ENCODE peak calls at places on chromosomes 11 and 22, in seven cellular contexts. U, P, Z, D, M, T and I are unnamed samples.
A peak's percentile ranks its signal among the peaks of the same experiment; 100 is the strongest.

GRCh38 chr11:59025097-59025496 is 61.0 kb upstream of the GLYATL1B start:
- DNase-seq in U (no peak), P (no peak), Z (no peak), D (no peak), M (no peak), T (no peak), I (no peak)

GRCh38 chr22:39453765-39454378 is 2.9 kb upstream of the MGAT3 start:
- DNase-seq in U (no peak), P (no peak), Z (no peak), D (no peak), M (no peak), T (no peak), I (no peak)

GRCh38 chr11:61447601-61448551 is 18.0 kb downstream of the SDHAF2 start:
- DNase-seq in U (no peak), P (no peak), Z (no peak), D (peak; percentile 32), M (no peak), T (no peak), I (no peak)

GRCh38 chr11:70699294-70700221 is 301.2 kb downstream of the CTTN start:
- DNase-seq in U (no peak), P (no peak), Z (peak; percentile 6), D (no peak), M (no peak), T (no peak), I (peak; percentile 21)

GRCh38 chr11:68461284-68461861 is 821 bp downstream of the PPP6R3 start:
- DNase-seq in U (no peak), P (no peak), Z (no peak), D (no peak), M (no peak), T (no peak), I (no peak)

GRCh38 chr11:12680246-12680939 is 6.2 kb downstream of the TEAD1 start:
- DNase-seq in U (peak; percentile 7), P (peak; percentile 75), Z (no peak), D (peak; percentile 82), M (peak; percentile 87), T (peak; percentile 87), I (peak; percentile 93)

GRCh38 chr11:61336171-61336935 is 3.3 kb downstream of the TKFC start:
- DNase-seq in U (peak; percentile 69), P (peak; percentile 64), Z (peak; percentile 98), D (peak; percentile 55), M (peak; percentile 76), T (peak; percentile 71), I (peak; percentile 89)

GRCh38 chr11:62539238-62539925 is 7.2 kb downstream of the AHNAK start:
- DNase-seq in U (no peak), P (no peak), Z (peak; percentile 99), D (peak; percentile 58), M (peak; percentile 91), T (peak; percentile 63), I (peak; percentile 94)

GRCh38 chr11:6653656-6654055 is 2.0 kb downstream of the DCHS1 start:
- DNase-seq in U (no peak), P (no peak), Z (no peak), D (no peak), M (no peak), T (no peak), I (no peak)

GRCh38 chr22:29003975-29004646 is 57.5 kb downstream of the C22orf31 start:
- DNase-seq in U (no peak), P (no peak), Z (no peak), D (no peak), M (no peak), T (no peak), I (no peak)

GRCh38 chr11:82732348-82732733 is 1.3 kb downstream of the FAM181B start:
- DNase-seq in U (no peak), P (no peak), Z (no peak), D (no peak), M (no peak), T (no peak), I (peak; percentile 56)

GRCh38 chr11:61897387-61898246 is 6.3 kb upstream of the FADS3 start:
- DNase-seq in U (peak; percentile 51), P (peak; percentile 79), Z (peak; percentile 98), D (peak; percentile 73), M (peak; percentile 83), T (peak; percentile 69), I (peak; percentile 91)

GRCh38 chr11:12787847-12788246 is 113.6 kb downstream of the TEAD1 start:
- DNase-seq in U (no peak), P (no peak), Z (no peak), D (no peak), M (no peak), T (no peak), I (no peak)

GRCh38 chr11:111942826-111943225 is 5.7 kb downstream of the DIXDC1 start:
- DNase-seq in U (no peak), P (no peak), Z (no peak), D (no peak), M (no peak), T (no peak), I (no peak)

GRCh38 chr22:26404851-26405357 is 24.2 kb upstream of the ASPHD2 start:
- DNase-seq in U (no peak), P (no peak), Z (no peak), D (no peak), M (no peak), T (no peak), I (no peak)

GRCh38 chr11:42521994-42522393 is 789.8 kb upstream of the API5 start:
- DNase-seq in U (no peak), P (no peak), Z (no peak), D (no peak), M (no peak), T (no peak), I (no peak)

GRCh38 chr11:2142762-2143202 is 3.6 kb upstream of the IGF2 start:
- DNase-seq in U (no peak), P (no peak), Z (peak; percentile 97), D (no peak), M (no peak), T (no peak), I (no peak)

GRCh38 chr11:126419801-126420729 is 64.6 kb downstream of the ST3GAL4 start:
- DNase-seq in U (no peak), P (no peak), Z (peak; percentile 83), D (no peak), M (no peak), T (no peak), I (peak; percentile 83)

GRCh38 chr11:126956664-126957063 is 43.9 kb downstream of the KIRREL3 start:
- DNase-seq in U (no peak), P (no peak), Z (no peak), D (no peak), M (no peak), T (no peak), I (no peak)

GRCh38 chr11:66904981-66905521 is 48.2 kb downstream of the LRFN4 start:
- DNase-seq in U (no peak), P (no peak), Z (no peak), D (no peak), M (no peak), T (no peak), I (no peak)

GRCh38 chr22:47850644-47851151 is 1088.2 kb downstream of the TBC1D22A start:
- DNase-seq in U (no peak), P (no peak), Z (no peak), D (no peak), M (no peak), T (no peak), I (no peak)

GRCh38 chr11:27392715-27393114 is 29.7 kb upstream of the CCDC34 start:
- DNase-seq in U (no peak), P (no peak), Z (no peak), D (no peak), M (peak; percentile 14), T (no peak), I (no peak)

GRCh38 chr11:84958295-84958694 is 668.8 kb downstream of the DLG2 start:
- DNase-seq in U (no peak), P (no peak), Z (no peak), D (no peak), M (no peak), T (no peak), I (no peak)

GRCh38 chr11:124535552-124536232 is 7.8 kb downstream of the OR8B12 start:
- DNase-seq in U (no peak), P (no peak), Z (no peak), D (no peak), M (no peak), T (no peak), I (no peak)

GRCh38 chr11:102293873-102294601 is 23.2 kb upstream of the BIRC3 start:
- DNase-seq in U (no peak), P (no peak), Z (peak; percentile 30), D (no peak), M (no peak), T (no peak), I (no peak)

GRCh38 chr11:34972892-34973291 is 56.5 kb downstream of the PDHX start:
- DNase-seq in U (no peak), P (no peak), Z (no peak), D (no peak), M (no peak), T (no peak), I (no peak)
- H3K4me1 ChIP-seq in U (no peaks in the 10 kb centered on the region), P (no peaks in the 10 kb centered on the region), Z (peaks cover 34% of the 10 kb centered on the region), D (peaks cover 5% of the 10 kb centered on the region), M (peaks cover 9% of the 10 kb centered on the region), T (peaks cover 19% of the 10 kb centered on the region), I (no peaks in the 10 kb centered on the region)

DNA sequence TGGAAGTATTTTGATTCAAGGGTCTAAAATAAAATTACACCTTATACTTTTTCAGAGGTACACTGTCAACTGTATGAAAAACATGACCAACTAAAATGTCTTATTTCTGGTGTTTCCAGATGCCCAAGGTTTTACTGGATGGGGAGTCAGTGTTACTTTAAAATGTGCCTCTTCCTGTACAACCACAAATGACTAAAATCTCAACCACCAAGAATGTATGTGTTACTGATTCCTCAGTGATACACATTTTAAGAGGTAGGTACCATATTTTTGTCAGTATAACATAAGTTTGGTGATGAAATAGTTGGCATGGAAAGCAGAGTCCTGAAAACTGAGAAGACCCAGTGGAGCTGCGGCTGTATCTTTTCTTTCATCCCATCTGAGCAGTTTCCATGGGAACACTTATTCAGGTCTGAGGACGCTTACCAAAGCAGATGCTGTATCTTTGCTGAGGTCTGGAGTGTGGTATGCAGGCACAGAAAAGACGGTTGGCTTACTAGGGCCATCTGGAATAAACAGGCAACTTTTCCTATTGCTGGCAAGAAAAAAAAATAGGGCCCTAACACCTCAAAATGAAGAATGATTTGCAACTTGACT is 21.2 kb upstream of the TP53AIP1 start:
- DNase-seq in U (no peak), P (no peak), Z (no peak), D (no peak), M (no peak), T (no peak), I (no peak)
- H3K36me3 ChIP-seq in U (no peaks in the 10 kb centered on the region), P (peaks cover 12% of the 10 kb centered on the region), Z (no peaks in the 10 kb centered on the region), D (peaks cover 2% of the 10 kb centered on the region), M (no peaks in the 10 kb centered on the region), T (peaks cover 2% of the 10 kb centered on the region), I (peaks cover 1% of the 10 kb centered on the region)

GRCh38 chr11:114256898-114257286 is 39.3 kb upstream of the NNMT start:
- DNase-seq in U (no peak), P (no peak), Z (no peak), D (no peak), M (no peak), T (no peak), I (no peak)
- H3K4me1 ChIP-seq in U (no peaks in the 10 kb centered on the region), P (no peaks in the 10 kb centered on the region), Z (peaks cover 4% of the 10 kb centered on the region), D (peaks cover 41% of the 10 kb centered on the region), M (peaks cover 3% of the 10 kb centered on the region), T (peaks cover 87% of the 10 kb centered on the region), I (peaks cover 5% of the 10 kb centered on the region)

DNA sequence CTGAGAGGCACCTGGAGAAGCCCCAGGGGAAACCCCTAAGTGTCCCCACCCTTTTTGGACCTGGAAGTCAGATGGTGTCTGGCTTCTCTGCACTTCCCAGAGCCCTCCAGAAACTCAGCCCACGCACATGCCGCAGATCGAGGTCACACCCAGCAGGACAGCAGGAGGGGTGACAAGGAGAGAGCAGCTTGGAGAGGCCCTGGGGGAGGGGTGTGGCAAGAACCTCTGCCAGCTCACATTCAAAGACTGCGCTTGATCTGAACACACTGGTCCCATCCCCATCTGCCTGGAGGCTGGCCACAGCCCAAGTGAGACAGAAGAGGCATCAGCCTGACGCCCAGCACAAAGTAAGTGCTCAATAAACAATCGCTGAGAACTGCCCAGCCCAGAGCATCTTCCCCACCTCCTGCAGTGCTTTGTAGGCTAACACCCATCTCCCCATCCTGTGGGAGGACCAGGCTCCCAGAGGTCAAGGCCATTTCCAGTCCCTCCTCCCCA is 21.4 kb downstream of the TMPRSS6 start:
- DNase-seq in U (no peak), P (no peak), Z (no peak), D (no peak), M (no peak), T (no peak), I (no peak)
- H3K36me3 ChIP-seq in U (no peaks in the 10 kb centered on the region), P (no peaks in the 10 kb centered on the region), Z (no peaks in the 10 kb centered on the region), D (no peaks in the 10 kb centered on the region), M (no peaks in the 10 kb centered on the region), T (no peaks in the 10 kb centered on the region), I (no peaks in the 10 kb centered on the region)